ENCODE peak calls at places on chromosomes 16 and 17, in four cellular contexts. E is cardiac muscle cell, H is NCI-H524, P is HuH-7. W is an unnamed sample.

GRCh38 chr16:57997528-57998265 is 2.8 kb downstream of the ZNF319 start:
- DNase-seq in P (no peak), E (no peak), H (no peak), W (no peak)

GRCh38 chr17:76758570-76758969 is 20.7 kb downstream of the MFSD11 start:
- DNase-seq in H (no peak), E (no peak), P (no peak), W (no peak)

GRCh38 chr17:79276824-79277223 is 202.2 kb downstream of the ENGASE start:
- DNase-seq in P (no peak), H (no peak), E (no peak), W (no peak)

GRCh38 chr17:18331879-18332278 is 16.8 kb downstream of the SMCR8 start:
- DNase-seq in H (no peak), P (no peak), E (no peak), W (no peak)

GRCh38 chr16:1194665-1195392 is 30.2 kb downstream of the TPSG1 start:
- DNase-seq in P (peak), E (peak), H (no peak), W (peak)

GRCh38 chr16:88798772-88799455 is 4.7 kb upstream of the CDT1 start:
- DNase-seq in P (no peak), H (peak), E (no peak), W (no peak)

GRCh38 chr16:31833047-31833446 is 40.6 kb upstream of the ZNF267 start:
- DNase-seq in E (no peak), H (no peak), P (no peak), W (no peak)

GRCh38 chr16:56848056-56848936 is 16.7 kb upstream of the SLC12A3 start:
- DNase-seq in H (no peak), P (no peak), E (no peak), W (no peak)

GRCh38 chr16:19307587-19308241 is 22.2 kb downstream of the CLEC19A start:
- DNase-seq in P (peak), H (no peak), E (peak), W (no peak)

W was measured in GM20000.